ENCODE peak calls at places on chromosome 3, in nine cellular contexts. W is heart left ventricle, K is upper lobe of left lung, O is body of pancreas, D is adrenal gland, I is uterus, L is IMR-90, S is endothelial cell of umbilical vein, G is stomach. C is an unnamed sample. For H3K4me1, the result is how much of the 10 kb centered on the place peaks cover.

GRCh38 chr3:157533298-157533870 is 30.2 kb upstream of the VEPH1 start:
- DNase-seq in S (peak), I (no peak), W (no peak), O (no peak), L (peak), G (no peak), K (no peak), D (no peak), C (no peak)

GRCh38 chr3:194267744-194268658 is 83.1 kb downstream of the CPN2 start:
- DNase-seq in W (peak), S (no peak), L (peak), K (peak), D (peak), I (peak), O (peak), G (no peak), C (peak)

GRCh38 chr3:38646062-38646461 is 3.4 kb downstream of the SCN5A start:
- DNase-seq in G (no peak), D (no peak), K (no peak), O (no peak), W (no peak), I (no peak), S (no peak), L (no peak), C (peak)

GRCh38 chr3:149765762-149766334 is 13.6 kb upstream of the COMMD2 start:
- DNase-seq in L (peak), K (no peak), S (peak), I (no peak), D (no peak), W (no peak), O (no peak), G (no peak), C (no peak)

GRCh38 chr3:138174421-138175122 is at the start of gene DBR1:
- DNase-seq in D (peak), I (peak), L (peak), S (peak), K (peak), O (peak), G (peak), W (peak), C (peak)

GRCh38 chr3:153247331-153248311 is 85.6 kb downstream of the RAP2B start:
- DNase-seq in W (no peak), S (no peak), K (no peak), L (no peak), D (no peak), I (no peak), O (no peak), G (no peak), C (no peak)

GRCh38 chr3:133933097-133934024 is 37.7 kb upstream of the RAB6B start:
- DNase-seq in L (no peak), D (no peak), S (no peak), O (no peak), G (no peak), I (no peak), K (no peak), W (no peak), C (peak)

GRCh38 chr3:131303848-131304247 is 77.7 kb upstream of the NUDT16 start:
- DNase-seq in D (no peak), K (no peak), S (no peak), L (peak), W (no peak), G (no peak), O (no peak), I (no peak), C (no peak)

GRCh38 chr3:195209836-195210551 is 61.0 kb downstream of the XXYLT1 start:
- DNase-seq in S (peak), I (peak), W (peak), D (peak), L (peak), K (no peak), G (no peak), O (no peak), C (no peak)

GRCh38 chr3:10981961-10982360 is 10.6 kb upstream of the SLC6A1 start:
- DNase-seq in D (no peak), W (no peak), K (no peak), O (no peak), I (no peak), L (no peak), G (no peak), S (no peak), C (no peak)

GRCh38 chr3:156619376-156619775 is 55.0 kb upstream of the TIPARP start:
- DNase-seq in G (no peak), O (no peak), I (no peak), L (peak), D (no peak), S (peak), W (no peak), K (no peak), C (no peak)

GRCh38 chr3:155753038-155753647 is 8.3 kb upstream of the PLCH1 start:
- DNase-seq in W (no peak), G (no peak), L (peak), D (no peak), S (peak), O (no peak), K (no peak), I (no peak), C (no peak)

GRCh38 chr3:106068795-106069194 is 200.0 kb upstream of the CBLB start:
- DNase-seq in W (no peak), K (no peak), L (peak), D (no peak), G (no peak), S (no peak), O (no peak), I (no peak), C (no peak)

GRCh38 chr3:354433-354832 is 157.9 kb downstream of the CHL1 start:
- DNase-seq in O (peak), K (no peak), I (peak), S (peak), L (peak), D (peak), G (no peak), W (no peak), C (no peak)

GRCh38 chr3:194323785-194324735 is 27.1 kb downstream of the CPN2 start:
- DNase-seq in S (no peak), W (peak), I (peak), K (no peak), L (peak), O (peak), G (no peak), D (peak), C (no peak)

GRCh38 chr3:195187609-195188529 is 83.1 kb downstream of the XXYLT1 start:
- DNase-seq in I (peak), S (peak), O (no peak), D (no peak), K (no peak), G (no peak), L (peak), W (no peak), C (no peak)

DNA sequence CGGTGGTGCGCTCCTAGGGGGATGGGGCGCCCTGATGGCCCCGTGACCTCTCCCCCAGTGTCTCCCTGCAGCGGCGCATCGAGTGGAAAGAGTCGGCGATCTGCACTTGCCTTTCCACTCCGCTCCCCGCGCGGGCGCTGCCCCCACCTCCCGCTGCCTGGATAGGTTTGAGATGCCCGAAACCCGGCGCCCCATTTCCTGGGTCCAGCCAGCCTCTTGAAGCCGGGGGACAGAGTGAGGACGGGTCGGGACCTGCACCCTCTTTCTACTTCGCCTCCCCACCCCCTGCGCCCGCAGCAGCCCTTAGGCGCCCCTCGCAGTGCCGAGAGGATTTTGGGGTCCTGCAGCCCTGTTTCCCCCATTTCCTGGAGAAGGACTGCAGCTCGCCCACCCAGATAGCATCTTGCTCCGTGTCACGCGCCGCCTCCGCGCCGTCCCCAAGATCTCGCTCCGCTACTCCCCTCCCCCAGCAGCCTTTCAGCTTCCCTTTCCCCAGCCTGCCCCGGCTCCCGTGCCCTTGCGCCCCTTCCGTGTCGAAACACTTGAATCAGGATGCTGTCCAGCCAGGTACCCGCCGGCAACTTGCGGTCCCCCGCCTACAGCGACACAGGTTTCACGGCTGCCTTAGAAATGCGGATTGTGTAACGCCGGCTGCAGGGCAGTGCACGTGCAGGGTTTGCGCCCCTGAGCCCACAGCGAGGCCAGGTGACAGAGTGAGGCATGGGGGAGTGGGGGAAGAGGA is 519 bp downstream of the ABHD6 start:
- DNase-seq in G (peak), K (peak), W (peak), D (peak), I (peak), L (peak), O (peak), S (peak), C (peak)
- TF ChIP-seq POLR2A in G (no peak), K (no peak), W (no peak), D (no peak), I (no peak), L (no peak), O (no peak), S (no peak), C (no peak)

GRCh38 chr3:116155830-116156229 is 289.5 kb downstream of the LSAMP start:
- DNase-seq in O (no peak), I (no peak), S (no peak), K (no peak), W (no peak), G (no peak), D (no peak), L (peak), C (no peak)

GRCh38 chr3:116150655-116151054 is 294.6 kb downstream of the LSAMP start:
- DNase-seq in L (no peak), G (no peak), S (no peak), K (no peak), D (no peak), I (no peak), W (no peak), O (no peak), C (no peak)

GRCh38 chr3:116154389-116154788 is 290.9 kb downstream of the LSAMP start:
- DNase-seq in O (no peak), W (no peak), G (no peak), D (no peak), S (no peak), K (no peak), L (no peak), I (no peak), C (no peak)

GRCh38 chr3:116148881-116149530 is 296.3 kb downstream of the LSAMP start:
- DNase-seq in S (no peak), I (no peak), O (no peak), L (peak), W (no peak), K (no peak), G (no peak), D (no peak), C (no peak)

DNA sequence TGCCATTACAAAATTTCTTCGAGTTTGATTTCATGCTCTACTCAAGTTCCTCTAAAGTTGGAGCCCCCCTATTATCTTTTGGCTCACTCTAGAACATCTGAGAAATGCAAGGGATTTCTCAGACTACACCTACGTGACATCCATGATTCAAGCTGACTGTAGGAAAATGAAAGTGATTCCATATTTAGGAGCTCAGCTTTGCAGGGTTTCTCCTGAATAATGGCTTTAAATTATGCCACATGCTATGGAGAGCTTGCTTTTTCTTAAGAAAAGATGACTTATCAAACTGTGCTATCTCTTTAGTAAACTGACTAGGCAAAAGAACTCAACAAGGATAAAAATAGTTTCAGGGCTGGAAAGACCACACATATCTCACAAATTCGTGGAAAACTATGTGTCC is 292.1 kb downstream of the LSAMP start:
- DNase-seq in S (no peak), L (peak), D (no peak), K (no peak), O (no peak), W (no peak), G (no peak), I (no peak), C (no peak)
- H3K4me3 ChIP-seq in S (no peak), L (peak), D (no peak), K (no peak), O (no peak), W (no peak), G (no peak), I (no peak), C (no peak)

GRCh38 chr3:99877180-99877579 is 59.5 kb downstream of the CMSS1 start:
- DNase-seq in G (no peak), W (no peak), D (no peak), I (no peak), L (no peak), K (no peak), O (no peak), S (no peak), C (no peak)

GRCh38 chr3:99878005-99878404 is 60.3 kb downstream of the CMSS1 start:
- DNase-seq in K (peak), W (no peak), G (no peak), I (peak), L (peak), D (no peak), O (no peak), S (peak), C (no peak)

GRCh38 chr3:99875573-99875924 is 57.9 kb downstream of the CMSS1 start:
- DNase-seq in W (no peak), S (peak), D (no peak), O (no peak), I (no peak), G (no peak), L (peak), K (no peak), C (no peak)

GRCh38 chr3:99879275-99879674 is 61.6 kb downstream of the CMSS1 start:
- DNase-seq in G (no peak), L (no peak), D (no peak), W (no peak), I (no peak), K (no peak), S (no peak), O (no peak), C (no peak)

GRCh38 chr3:99875925-99876781 is 58.5 kb downstream of the CMSS1 start:
- DNase-seq in I (peak), S (peak), K (peak), O (peak), D (peak), G (peak), L (peak), W (peak), C (peak)
- H3K4me1 ChIP-seq in I (under half), S (under half), K (under half), O (under half), D (under half), G (under half), L (under half), W (under half), C (under half)

DNA sequence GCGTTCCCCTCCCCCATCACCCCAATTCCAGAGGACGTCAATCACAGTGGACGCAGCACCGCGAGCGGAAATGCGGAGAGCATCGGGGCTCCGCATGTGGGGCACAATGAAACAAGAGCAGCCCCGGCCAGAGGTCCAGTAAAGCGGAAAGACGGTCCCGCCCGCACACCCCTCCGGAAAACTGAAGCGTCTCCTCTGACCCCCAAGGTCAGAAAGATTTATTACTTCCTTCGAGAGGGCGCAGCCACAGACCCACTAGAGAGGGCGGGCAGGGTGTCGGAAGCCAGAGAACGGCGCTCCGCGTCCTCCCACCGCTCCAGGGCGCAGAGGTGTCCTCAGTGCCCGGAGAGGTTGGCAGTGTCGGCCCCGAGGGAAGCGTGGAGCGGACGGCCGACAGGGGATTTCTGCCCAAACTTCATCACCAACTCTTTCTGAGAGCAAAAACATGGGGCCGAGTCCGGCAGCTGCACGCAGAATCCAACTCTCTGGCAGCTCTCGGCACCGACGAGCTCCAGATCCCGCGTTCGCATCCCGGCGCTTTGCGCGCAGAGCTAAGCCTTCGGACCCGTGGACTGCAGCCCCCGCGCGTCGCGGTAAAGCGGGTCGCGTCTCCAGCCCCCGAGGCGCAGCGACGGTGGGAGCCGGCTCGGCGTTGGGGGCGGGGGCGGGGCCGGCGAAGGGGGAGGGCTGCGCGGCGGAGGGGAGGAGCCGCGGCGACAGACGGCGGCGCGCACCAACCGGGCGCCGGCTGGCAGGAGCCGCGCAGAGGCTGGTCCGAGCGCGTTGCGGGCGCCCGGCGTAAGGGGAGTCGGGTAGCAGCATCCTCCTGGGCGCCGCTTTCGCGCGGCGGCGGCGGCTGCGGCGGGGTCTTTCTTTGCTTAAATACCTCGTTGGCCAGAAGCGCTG is at the start of gene CHST2:
- DNase-seq in G (peak), S (peak), W (peak), D (peak), L (peak), I (peak), O (peak), K (peak), C (peak)
- TF ChIP-seq POLR2A in G (no peak), S (peak), W (peak), D (no peak), L (no peak), I (peak), O (peak), K (no peak), C (peak)

DNA sequence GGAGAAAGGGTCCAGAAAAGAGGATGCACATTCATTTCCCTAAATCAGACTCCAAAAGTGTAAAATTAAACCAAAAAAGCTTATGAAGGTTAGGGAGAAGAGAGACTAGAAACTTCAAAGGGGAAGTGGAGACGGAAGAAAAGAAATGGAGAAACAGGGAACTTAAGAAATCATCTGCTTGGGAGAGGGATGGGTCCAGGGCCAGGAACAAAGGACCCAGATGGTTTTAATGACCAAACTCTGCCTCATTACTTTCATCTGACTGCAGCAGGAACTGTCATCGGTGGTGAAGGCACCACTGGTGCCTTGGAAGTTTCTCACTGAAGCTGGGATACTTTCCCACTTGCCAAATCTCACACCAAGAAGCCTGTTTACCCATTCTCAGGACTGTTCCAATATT is 70.5 kb upstream of the SLC4A7 start:
- DNase-seq in I (no peak), O (no peak), S (no peak), D (no peak), L (no peak), G (no peak), K (no peak), W (no peak), C (no peak)
- H3K4me3 ChIP-seq in I (no peak), O (no peak), S (no peak), D (no peak), L (no peak), G (no peak), K (no peak), W (no peak), C (no peak)

DNA sequence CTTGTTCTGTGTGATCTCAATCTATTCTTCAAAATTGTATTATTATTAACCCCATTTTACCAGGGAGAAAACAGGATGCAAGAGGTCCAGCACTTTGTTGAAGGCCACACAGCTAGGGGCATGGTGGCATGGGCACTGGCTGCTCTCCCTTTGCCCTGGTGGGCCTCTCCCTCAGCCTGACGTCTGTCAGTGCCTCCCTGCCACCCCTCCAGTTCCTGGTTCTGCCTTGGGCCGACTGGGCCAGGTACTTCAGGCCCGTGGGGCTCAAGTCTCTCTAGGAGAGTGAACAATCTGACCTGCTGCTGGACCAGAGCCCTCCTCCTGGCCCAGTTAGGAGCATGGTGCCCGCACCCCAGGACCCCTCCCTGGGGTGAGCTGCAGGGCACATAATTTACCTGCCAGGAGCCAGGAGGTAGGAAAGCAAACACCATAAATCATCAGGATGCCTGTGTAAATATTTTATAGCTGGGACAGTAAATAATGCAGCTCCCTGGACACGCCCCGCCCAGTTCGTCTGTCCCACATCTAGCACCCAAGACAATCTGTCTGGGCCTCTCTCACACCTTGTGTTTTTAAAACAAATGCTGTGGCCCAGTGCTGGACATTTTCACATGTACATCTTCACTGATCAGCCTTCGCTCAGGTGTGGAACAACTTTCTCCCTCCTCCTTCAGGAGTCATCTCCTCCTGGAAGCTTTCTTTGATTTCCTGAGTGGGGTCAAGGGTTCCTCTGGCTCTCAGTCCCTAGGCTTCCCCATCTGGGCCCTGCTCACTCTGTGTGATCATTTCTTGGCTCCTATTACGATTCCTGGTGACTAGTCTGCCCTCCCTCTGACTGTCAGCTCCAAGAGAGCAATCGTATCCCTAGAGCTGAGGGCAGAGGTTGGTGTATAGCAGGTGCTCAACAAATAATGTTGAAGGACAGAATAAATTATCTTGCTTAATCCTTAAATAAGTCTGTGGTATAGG is 15.2 kb upstream of the RFT1 start:
- DNase-seq in D (no peak), G (peak), K (no peak), W (no peak), S (no peak), I (no peak), O (peak), L (peak), C (no peak)
- H3K4me1 ChIP-seq in D (under half), G (under half), K (under half), W (under half), S (under half), I (under half), O (half or more), L (under half), C (half or more)

GRCh38 chr3:142027295-142027694 is 122.0 kb downstream of the TFDP2 start:
- DNase-seq in W (no peak), G (no peak), O (no peak), D (no peak), S (no peak), L (no peak), K (no peak), I (no peak), C (no peak)

GRCh38 chr3:142027713-142028112 is 121.6 kb downstream of the TFDP2 start:
- DNase-seq in K (peak), G (no peak), S (peak), D (no peak), W (no peak), O (peak), I (no peak), L (no peak), C (no peak)

GRCh38 chr3:142029052-142029642 is 120.2 kb downstream of the TFDP2 start:
- DNase-seq in L (no peak), K (no peak), D (no peak), S (no peak), W (no peak), O (no peak), I (no peak), G (no peak), C (no peak)

GRCh38 chr3:142029791-142030190 is 119.6 kb downstream of the TFDP2 start:
- DNase-seq in K (no peak), I (no peak), S (no peak), W (no peak), L (no peak), D (no peak), G (no peak), O (no peak), C (no peak)

GRCh38 chr3:142028174-142028833 is 121.0 kb downstream of the TFDP2 start:
- DNase-seq in I (peak), S (peak), G (no peak), O (peak), L (peak), K (no peak), W (no peak), D (no peak), C (no peak)
- TF ChIP-seq POLR2A in I (no peak), S (no peak), G (no peak), O (peak), L (no peak), K (peak), W (no peak), D (peak), C (no peak)